ENCODE peak calls at places on chromosomes 13 and 19, in five cellular contexts. D is stimulated activated CD8-positive, alpha-beta memory T cell treated with anti-CD3 and anti-CD28 coated beads, Interleukin-7, amount 100 ng/mL, for 1 hour; X is GM04504; E is stimulated activated CD4-positive, alpha-beta T cell treated with anti-CD3 and anti-CD28 coated beads, Interleukin-1b, Interleukin-23, amount 100 ng/mL, for 24 hours; N is T-helper 9 cell. R is an unnamed sample.

GRCh38 chr13:35784286-35784951 is 307.9 kb upstream of the MAB21L1 start:
- DNase-seq in D (no peak), X (no peak), E (no peak), N (no peak), R (no peak)

GRCh38 chr13:109779876-109780516 is 6.4 kb downstream of the IRS2 start:
- DNase-seq in D (no peak), X (no peak), E (no peak), N (no peak), R (no peak)

GRCh38 chr19:18850560-18851375 is 19.0 kb downstream of the UPF1 start:
- DNase-seq in D (no peak), X (no peak), E (no peak), N (no peak), R (no peak)

GRCh38 chr19:2302319-2303208 is 5.4 kb downstream of the LINGO3 start:
- DNase-seq in D (no peak), X (no peak), E (no peak), N (no peak), R (no peak)

GRCh38 chr19:13103961-13104847 is 1.5 kb upstream of the LYL1 start:
- DNase-seq in D (no peak), X (no peak), E (no peak), N (peak), R (no peak)

GRCh38 chr19:19185853-19186728 is 5.9 kb downstream of the BORCS8 start:
- DNase-seq in D (no peak), X (no peak), E (peak), N (peak), R (peak)

GRCh38 chr13:77528834-77529500 is 6.5 kb upstream of the SCEL start:
- DNase-seq in D (no peak), X (no peak), E (no peak), N (no peak), R (no peak)

GRCh38 chr13:25951831-25952230 is 100.0 kb downstream of the SHISA2 start:
- DNase-seq in D (no peak), X (no peak), E (no peak), N (no peak), R (no peak)

GRCh38 chr19:4014541-4015491 is 7.3 kb downstream of the PIAS4 start:
- DNase-seq in D (no peak), X (no peak), E (no peak), N (peak), R (no peak)

GRCh38 chr19:34173145-34173956 is 1.0 kb downstream of the LSM14A start:
- DNase-seq in D (no peak), X (no peak), E (peak), N (peak), R (peak)

GRCh38 chr13:20945952-20946383 is 43.4 kb upstream of the XPO4 start:
- DNase-seq in D (no peak), X (no peak), E (no peak), N (no peak), R (no peak)

GRCh38 chr13:101465877-101466276 is 13.4 kb downstream of the ITGBL1 start:
- DNase-seq in D (no peak), X (no peak), E (no peak), N (no peak), R (no peak)

R was measured in NCI-H2029.